ENCODE peak calls at places on chromosomes 11 and 22, in seven cellular contexts. One of them, this sample, is unnamed.

GRCh38 chr22:49015459-49015858 is 812.2 kb downstream of the BRD1 start:
- DNase-seq in trophoblast cell: no peak
- DNase-seq in mesenchymal stem cell: no peak
- DNase-seq in GM23338: no peak
- DNase-seq in H1: no peak
- DNase-seq in astrocyte: no peak
- DNase-seq in neuronal stem cell: no peak
- DNase-seq in this sample: no peak

GRCh38 chr11:70470127-70470526 is 71.8 kb downstream of the CTTN start:
- DNase-seq in trophoblast cell: no peak
- DNase-seq in mesenchymal stem cell: peak
- DNase-seq in GM23338: no peak
- DNase-seq in H1: no peak
- DNase-seq in astrocyte: peak
- DNase-seq in neuronal stem cell: no peak
- DNase-seq in this sample: peak

GRCh38 chr22:46627806-46628482 is 7.8 kb downstream of the GRAMD4 start:
- DNase-seq in trophoblast cell: no peak
- DNase-seq in mesenchymal stem cell: no peak
- DNase-seq in GM23338: no peak
- DNase-seq in H1: no peak
- DNase-seq in astrocyte: no peak
- DNase-seq in neuronal stem cell: no peak
- DNase-seq in this sample: no peak

GRCh38 chr11:100874203-100874602 is 187.1 kb downstream of the ARHGAP42 start:
- DNase-seq in trophoblast cell: no peak
- DNase-seq in mesenchymal stem cell: no peak
- DNase-seq in GM23338: no peak
- DNase-seq in H1: no peak
- DNase-seq in astrocyte: no peak
- DNase-seq in neuronal stem cell: no peak
- DNase-seq in this sample: no peak

GRCh38 chr11:118623291-118623655 is 15.9 kb downstream of the PHLDB1 start:
- DNase-seq in trophoblast cell: peak
- DNase-seq in mesenchymal stem cell: peak
- DNase-seq in GM23338: no peak
- DNase-seq in H1: no peak
- DNase-seq in astrocyte: peak
- DNase-seq in neuronal stem cell: no peak
- DNase-seq in this sample: no peak

GRCh38 chr22:50298937-50299656 is 8.3 kb downstream of the PLXNB2 start:
- DNase-seq in trophoblast cell: peak
- DNase-seq in mesenchymal stem cell: peak
- DNase-seq in GM23338: peak
- DNase-seq in H1: no peak
- DNase-seq in astrocyte: no peak
- DNase-seq in neuronal stem cell: no peak
- DNase-seq in this sample: peak

GRCh38 chr11:105227363-105227762 is 87.8 kb upstream of the CARD18 start:
- DNase-seq in trophoblast cell: no peak
- DNase-seq in mesenchymal stem cell: no peak
- DNase-seq in GM23338: no peak
- DNase-seq in H1: no peak
- DNase-seq in astrocyte: no peak
- DNase-seq in neuronal stem cell: no peak
- DNase-seq in this sample: no peak

GRCh38 chr22:45667486-45667885 is 4.1 kb upstream of the ATXN10 start:
- DNase-seq in trophoblast cell: no peak
- DNase-seq in mesenchymal stem cell: no peak
- DNase-seq in GM23338: no peak
- DNase-seq in H1: no peak
- DNase-seq in astrocyte: no peak
- DNase-seq in neuronal stem cell: no peak
- DNase-seq in this sample: no peak

GRCh38 chr22:33555814-33556522 is 364.3 kb downstream of the LARGE1 start:
- DNase-seq in trophoblast cell: no peak
- DNase-seq in mesenchymal stem cell: no peak
- DNase-seq in GM23338: no peak
- DNase-seq in H1: no peak
- DNase-seq in astrocyte: no peak
- DNase-seq in neuronal stem cell: no peak
- DNase-seq in this sample: no peak

GRCh38 chr11:95596011-95596489 is 193.5 kb downstream of the FAM76B start:
- DNase-seq in trophoblast cell: peak
- DNase-seq in mesenchymal stem cell: peak
- DNase-seq in GM23338: no peak
- DNase-seq in H1: no peak
- DNase-seq in astrocyte: peak
- DNase-seq in neuronal stem cell: no peak
- DNase-seq in this sample: peak

GRCh38 chr11:79466411-79466810 is 25.6 kb upstream of the TENM4 start:
- DNase-seq in trophoblast cell: no peak
- DNase-seq in mesenchymal stem cell: peak
- DNase-seq in GM23338: no peak
- DNase-seq in H1: no peak
- DNase-seq in astrocyte: peak
- DNase-seq in neuronal stem cell: no peak
- DNase-seq in this sample: peak

GRCh38 chr11:11514246-11514645 is 107.6 kb downstream of the GALNT18 start:
- DNase-seq in trophoblast cell: no peak
- DNase-seq in mesenchymal stem cell: no peak
- DNase-seq in GM23338: peak
- DNase-seq in H1: peak
- DNase-seq in astrocyte: no peak
- DNase-seq in neuronal stem cell: no peak
- DNase-seq in this sample: no peak

GRCh38 chr22:44801476-44801875 is 49.1 kb downstream of the ARHGAP8 start:
- DNase-seq in trophoblast cell: no peak
- DNase-seq in mesenchymal stem cell: no peak
- DNase-seq in GM23338: no peak
- DNase-seq in H1: no peak
- DNase-seq in astrocyte: no peak
- DNase-seq in neuronal stem cell: no peak
- DNase-seq in this sample: no peak

GRCh38 chr22:47030881-47031627 is 268.6 kb downstream of the TBC1D22A start:
- DNase-seq in trophoblast cell: no peak
- DNase-seq in mesenchymal stem cell: no peak
- DNase-seq in GM23338: no peak
- DNase-seq in H1: no peak
- DNase-seq in astrocyte: no peak
- DNase-seq in neuronal stem cell: no peak
- DNase-seq in this sample: no peak

GRCh38 chr22:40263191-40263590 is 83.1 kb upstream of the ADSL start:
- DNase-seq in trophoblast cell: no peak
- DNase-seq in mesenchymal stem cell: peak
- DNase-seq in GM23338: no peak
- DNase-seq in H1: no peak
- DNase-seq in astrocyte: no peak
- DNase-seq in neuronal stem cell: no peak
- DNase-seq in this sample: no peak

GRCh38 chr11:66607126-66607834 is 9.2 kb upstream of the RBM14 start:
- DNase-seq in trophoblast cell: no peak
- DNase-seq in mesenchymal stem cell: no peak
- DNase-seq in GM23338: no peak
- DNase-seq in H1: no peak
- DNase-seq in astrocyte: peak
- DNase-seq in neuronal stem cell: no peak
- DNase-seq in this sample: peak

GRCh38 chr11:64321533-64321932 is 3.6 kb downstream of the PRDX5 start:
- DNase-seq in trophoblast cell: no peak
- DNase-seq in mesenchymal stem cell: peak
- DNase-seq in GM23338: no peak
- DNase-seq in H1: no peak
- DNase-seq in astrocyte: peak
- DNase-seq in neuronal stem cell: no peak
- DNase-seq in this sample: no peak

GRCh38 chr22:47295226-47295901 is 532.9 kb downstream of the TBC1D22A start:
- DNase-seq in trophoblast cell: no peak
- DNase-seq in mesenchymal stem cell: no peak
- DNase-seq in GM23338: no peak
- DNase-seq in H1: no peak
- DNase-seq in astrocyte: no peak
- DNase-seq in neuronal stem cell: no peak
- DNase-seq in this sample: no peak

GRCh38 chr22:23036684-23037428 is 33.5 kb upstream of the GNAZ start:
- DNase-seq in trophoblast cell: no peak
- DNase-seq in mesenchymal stem cell: no peak
- DNase-seq in GM23338: no peak
- DNase-seq in H1: no peak
- DNase-seq in astrocyte: no peak
- DNase-seq in neuronal stem cell: no peak
- DNase-seq in this sample: no peak
- H3K27ac ChIP-seq in trophoblast cell: no peak
- H3K27ac ChIP-seq in mesenchymal stem cell: no peak
- H3K27ac ChIP-seq in GM23338: no peak
- H3K27ac ChIP-seq in H1: no peak
- H3K27ac ChIP-seq in astrocyte: no peak
- H3K27ac ChIP-seq in neuronal stem cell: no peak
- H3K27ac ChIP-seq in this sample: no peak

GRCh38 chr22:36912694-36913430 is 566 bp upstream of the CSF2RB start:
- DNase-seq in trophoblast cell: no peak
- DNase-seq in mesenchymal stem cell: no peak
- DNase-seq in GM23338: no peak
- DNase-seq in H1: no peak
- DNase-seq in astrocyte: no peak
- DNase-seq in neuronal stem cell: no peak
- DNase-seq in this sample: no peak

GRCh38 chr22:36914383-36914752 is 940 bp downstream of the CSF2RB start:
- DNase-seq in trophoblast cell: no peak
- DNase-seq in mesenchymal stem cell: no peak
- DNase-seq in GM23338: no peak
- DNase-seq in H1: no peak
- DNase-seq in astrocyte: no peak
- DNase-seq in neuronal stem cell: no peak
- DNase-seq in this sample: no peak

GRCh38 chr22:36911887-36912661 is 1.4 kb upstream of the CSF2RB start:
- DNase-seq in trophoblast cell: peak
- DNase-seq in mesenchymal stem cell: no peak
- DNase-seq in GM23338: peak
- DNase-seq in H1: no peak
- DNase-seq in astrocyte: peak
- DNase-seq in neuronal stem cell: no peak
- DNase-seq in this sample: no peak

GRCh38 chr22:36916034-36916433 is 2.6 kb downstream of the CSF2RB start:
- DNase-seq in trophoblast cell: no peak
- DNase-seq in mesenchymal stem cell: no peak
- DNase-seq in GM23338: no peak
- DNase-seq in H1: no peak
- DNase-seq in astrocyte: no peak
- DNase-seq in neuronal stem cell: no peak
- DNase-seq in this sample: no peak

DNA sequence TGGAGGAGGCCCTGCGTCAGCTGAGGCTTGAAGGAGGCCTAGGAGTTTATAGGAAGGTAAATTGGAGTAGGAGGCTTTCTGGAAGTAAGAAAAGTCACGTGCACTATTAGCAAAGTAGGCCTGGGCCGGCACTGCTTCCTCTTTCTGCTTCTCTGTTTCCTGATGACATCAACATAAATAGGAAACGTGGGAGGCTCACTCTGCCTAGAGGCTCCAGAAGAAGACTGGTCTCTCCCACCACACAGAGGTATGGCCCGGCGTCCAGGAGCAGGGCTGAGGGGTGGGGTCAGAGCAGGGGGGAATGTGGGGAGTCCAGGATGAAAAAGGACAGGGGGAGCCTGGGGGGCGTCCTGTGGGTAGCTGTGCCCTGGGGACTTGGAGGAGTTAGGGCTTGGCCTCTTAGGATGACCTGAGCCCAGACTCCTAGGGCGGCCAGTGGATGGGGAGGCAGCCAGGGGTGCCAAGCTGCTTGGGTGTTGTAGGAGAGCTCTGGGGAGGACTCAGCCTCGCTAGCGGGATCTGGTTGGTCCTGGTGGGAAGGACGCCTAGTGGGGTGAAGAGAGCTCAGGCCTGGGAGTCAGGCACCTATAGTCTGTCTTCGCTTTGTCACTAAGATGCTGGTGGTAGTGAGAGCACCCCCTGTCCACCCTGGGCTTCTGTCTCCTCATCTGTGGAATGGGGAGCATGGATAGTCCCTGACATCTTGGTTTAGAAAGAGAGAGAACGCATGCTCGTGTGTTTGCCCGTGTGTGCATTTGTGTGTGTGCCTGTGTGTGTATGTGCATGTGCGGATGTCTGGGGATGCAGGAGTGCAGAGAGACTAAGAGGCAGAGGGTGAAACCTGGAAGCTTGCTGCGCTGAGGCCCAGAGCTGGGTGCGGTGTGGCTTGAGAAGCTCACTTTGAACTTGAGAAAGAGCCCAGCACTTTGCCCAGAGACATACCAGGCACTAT is at the start of gene CSF2RB:
- DNase-seq in trophoblast cell: peak
- DNase-seq in mesenchymal stem cell: no peak
- DNase-seq in GM23338: no peak
- DNase-seq in H1: no peak
- DNase-seq in astrocyte: no peak
- DNase-seq in neuronal stem cell: no peak
- DNase-seq in this sample: no peak
- H2AFZ ChIP-seq in trophoblast cell: no peak
- H2AFZ ChIP-seq in mesenchymal stem cell: no peak
- H2AFZ ChIP-seq in GM23338: no peak
- H2AFZ ChIP-seq in H1: no peak
- H2AFZ ChIP-seq in astrocyte: no peak
- H2AFZ ChIP-seq in neuronal stem cell: no peak
- H2AFZ ChIP-seq in this sample: no peak

DNA sequence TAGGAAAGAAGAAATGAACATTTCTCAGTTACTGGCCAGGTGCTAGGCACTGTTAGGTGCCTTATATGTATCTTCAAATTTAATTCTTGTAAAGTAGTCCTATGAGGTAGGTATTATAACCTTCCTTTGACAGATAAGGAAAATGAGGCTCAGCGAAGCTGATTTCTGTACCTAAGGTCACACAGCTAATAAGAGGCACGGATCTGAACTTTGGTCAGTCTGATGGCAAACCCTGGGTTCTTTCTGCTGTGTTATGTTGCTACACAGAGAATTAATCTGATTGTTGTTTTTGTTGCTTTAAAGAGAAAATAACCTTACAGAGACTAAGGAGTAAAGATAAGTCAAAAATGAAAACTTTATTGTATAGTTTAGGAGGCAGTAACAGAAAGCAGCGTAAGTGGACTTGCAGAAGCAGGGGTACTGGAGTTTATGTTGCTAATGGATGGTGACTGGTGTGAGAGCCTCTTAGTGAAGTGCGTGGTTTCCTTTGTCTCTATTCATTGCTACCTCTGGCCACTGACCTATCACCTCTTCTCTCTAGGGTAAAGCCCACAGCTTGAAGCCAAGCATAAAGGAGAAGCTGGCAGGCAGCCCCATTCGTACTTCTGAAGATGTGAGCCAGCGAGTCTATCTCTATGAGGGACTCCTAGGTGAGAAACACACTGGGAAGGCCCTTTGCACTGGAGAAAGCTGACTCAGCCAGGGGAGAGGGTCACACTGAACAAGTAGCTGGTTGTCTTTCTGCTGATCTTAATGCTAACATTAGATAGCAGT is 38.3 kb downstream of the MADD start:
- DNase-seq in trophoblast cell: no peak
- DNase-seq in mesenchymal stem cell: no peak
- DNase-seq in GM23338: no peak
- DNase-seq in H1: no peak
- DNase-seq in astrocyte: no peak
- DNase-seq in neuronal stem cell: peak
- DNase-seq in this sample: no peak
- H3K27ac ChIP-seq in trophoblast cell: no peak
- H3K27ac ChIP-seq in mesenchymal stem cell: no peak
- H3K27ac ChIP-seq in GM23338: no peak
- H3K27ac ChIP-seq in H1: no peak
- H3K27ac ChIP-seq in astrocyte: no peak
- H3K27ac ChIP-seq in neuronal stem cell: peak
- H3K27ac ChIP-seq in this sample: no peak

GRCh38 chr11:19281041-19281440 is 40.3 kb upstream of the E2F8 start:
- DNase-seq in trophoblast cell: no peak
- DNase-seq in mesenchymal stem cell: peak
- DNase-seq in GM23338: no peak
- DNase-seq in H1: no peak
- DNase-seq in astrocyte: no peak
- DNase-seq in neuronal stem cell: no peak
- DNase-seq in this sample: peak
- H2AFZ ChIP-seq in trophoblast cell: no peak
- H2AFZ ChIP-seq in mesenchymal stem cell: no peak
- H2AFZ ChIP-seq in GM23338: peak
- H2AFZ ChIP-seq in H1: peak
- H2AFZ ChIP-seq in astrocyte: no peak
- H2AFZ ChIP-seq in neuronal stem cell: no peak
- H2AFZ ChIP-seq in this sample: no peak

This sample was measured in fibroblast of lung.